ENCODE peak calls at places on chromosome 6, in four cellular contexts. M is astrocyte of the cerebellum, Z is PC-3, O is vagina. R is an unnamed sample.

GRCh38 chr6:12010635-12011275 is 1.4 kb upstream of the HIVEP1 start:
- DNase-seq in M (no peak), Z (no peak), O (peak), R (peak)

GRCh38 chr6:6851059-6851658 is 256.6 kb upstream of the RREB1 start:
- DNase-seq in M (peak), Z (peak), O (no peak), R (no peak)

GRCh38 chr6:25175216-25175615 is 104.0 kb upstream of the CARMIL1 start:
- DNase-seq in M (no peak), Z (peak), O (no peak), R (no peak)

GRCh38 chr6:85344996-85345395 is 104.9 kb upstream of the NT5E start:
- DNase-seq in M (no peak), Z (peak), O (no peak), R (no peak)

GRCh38 chr6:115474443-115475041 is 586.1 kb downstream of the FRK start:
- DNase-seq in M (no peak), Z (no peak), O (no peak), R (no peak)

GRCh38 chr6:52509281-52510212 is 67.3 kb downstream of the TRAM2 start:
- DNase-seq in M (no peak), Z (no peak), O (peak), R (no peak)

GRCh38 chr6:11183761-11184362 is 48.6 kb downstream of the NEDD9 start:
- DNase-seq in M (no peak), Z (no peak), O (peak), R (no peak)

GRCh38 chr6:83708970-83709747 is at the start of gene SNAP91:
- DNase-seq in M (no peak), Z (no peak), O (no peak), R (no peak)

GRCh38 chr6:129120856-129121255 is 237.9 kb downstream of the LAMA2 start:
- DNase-seq in M (peak), Z (no peak), O (no peak), R (no peak)

GRCh38 chr6:13575377-13575775 is 975 bp downstream of the SIRT5 start:
- DNase-seq in M (no peak), Z (no peak), O (no peak), R (no peak)

R was measured in SK-MEL-5.